ENCODE peak calls at places on chromosomes 3 and 15, in seven cellular contexts. P, S, T, B, O, H and X are unnamed samples.
A peak's percentile ranks its signal among the peaks of the same experiment; 100 is the strongest.

GRCh38 chr15:70569718-70570231 is 193.6 kb downstream of the UACA start:
- ATAC-seq in P (peak; percentile 29), S (no peak), T (peak; percentile 68), B (no peak), O (peak; percentile 81), H (no peak), X (no peak)

GRCh38 chr3:69300296-69300695 is 85.6 kb downstream of the FRMD4B start:
- ATAC-seq in P (no peak), S (no peak), T (no peak), B (no peak), O (no peak), H (no peak), X (no peak)

GRCh38 chr15:23690450-23690852 is 3.3 kb upstream of the NDN start:
- ATAC-seq in P (peak; percentile 84), S (peak; percentile 83), T (no peak), B (peak; percentile 70), O (no peak), H (peak; percentile 49), X (peak; percentile 88)

GRCh38 chr3:50666801-50667200 is 7.9 kb upstream of the DOCK3 start:
- ATAC-seq in P (no peak), S (no peak), T (no peak), B (no peak), O (no peak), H (no peak), X (no peak)

GRCh38 chr15:44101944-44102343 is 93.1 kb downstream of the FRMD5 start:
- ATAC-seq in P (no peak), S (no peak), T (no peak), B (peak; percentile 40), O (peak; percentile 43), H (no peak), X (no peak)

GRCh38 chr3:69462022-69462825 is 76.3 kb upstream of the FRMD4B start:
- ATAC-seq in P (no peak), S (no peak), T (no peak), B (peak; percentile 57), O (no peak), H (no peak), X (no peak)

GRCh38 chr15:91067026-91067425 is 33.0 kb upstream of the SV2B start:
- ATAC-seq in P (no peak), S (no peak), T (peak; percentile 43), B (no peak), O (no peak), H (no peak), X (no peak)

GRCh38 chr3:11290743-11291680 is 18.8 kb downstream of the ATG7 start:
- ATAC-seq in P (no peak), S (no peak), T (no peak), B (no peak), O (no peak), H (peak; percentile 69), X (no peak)

GRCh38 chr3:143157957-143158548 is 38.5 kb downstream of the CHST2 start:
- ATAC-seq in P (no peak), S (no peak), T (no peak), B (no peak), O (no peak), H (peak; percentile 44), X (no peak)

GRCh38 chr3:129461022-129461421 is 21.0 kb downstream of the IFT122 start:
- ATAC-seq in P (no peak), S (no peak), T (no peak), B (no peak), O (no peak), H (no peak), X (no peak)

GRCh38 chr3:150739877-150740645 is 22.9 kb downstream of the SIAH2 start:
- ATAC-seq in P (no peak), S (no peak), T (no peak), B (no peak), O (no peak), H (peak; percentile 31), X (no peak)

GRCh38 chr3:63940389-63940757 is 28.2 kb upstream of the SCAANT1 start:
- ATAC-seq in P (no peak), S (no peak), T (no peak), B (no peak), O (no peak), H (no peak), X (no peak)

GRCh38 chr15:49918106-49918505 is 200.9 kb downstream of the ATP8B4 start:
- ATAC-seq in P (no peak), S (no peak), T (no peak), B (no peak), O (no peak), H (no peak), X (no peak)

GRCh38 chr3:15623535-15624450 is 22.2 kb downstream of the BTD start:
- ATAC-seq in P (no peak), S (no peak), T (no peak), B (no peak), O (no peak), H (no peak), X (no peak)

GRCh38 chr15:64877435-64877834 is 34.3 kb upstream of the ANKDD1A start:
- ATAC-seq in P (peak; percentile 59), S (peak; percentile 90), T (peak; percentile 27), B (peak; percentile 75), O (peak; percentile 60), H (peak; percentile 52), X (peak; percentile 64)

GRCh38 chr15:100339999-100340398 is 1.8 kb downstream of the ADAMTS17 start:
- ATAC-seq in P (no peak), S (no peak), T (no peak), B (no peak), O (no peak), H (no peak), X (no peak)

GRCh38 chr3:172201990-172202318 is 162.6 kb downstream of the FNDC3B start:
- ATAC-seq in P (peak; percentile 5), S (peak; percentile 54), T (no peak), B (no peak), O (no peak), H (peak; percentile 12), X (peak; percentile 48)

GRCh38 chr3:156673732-156674045 is 701 bp upstream of the TIPARP start:
- ATAC-seq in P (no peak), S (no peak), T (peak; percentile 16), B (no peak), O (no peak), H (no peak), X (no peak)

GRCh38 chr3:156675744-156676466 is 1.5 kb downstream of the TIPARP start:
- ATAC-seq in P (no peak), S (no peak), T (peak; percentile 7), B (no peak), O (no peak), H (no peak), X (no peak)

GRCh38 chr3:156676467-156677119 is 2.2 kb downstream of the TIPARP start:
- ATAC-seq in P (no peak), S (no peak), T (no peak), B (no peak), O (no peak), H (no peak), X (no peak)

GRCh38 chr3:156674911-156675743 is 737 bp downstream of the TIPARP start:
- ATAC-seq in P (no peak), S (peak; percentile 5), T (peak; percentile 44), B (peak; percentile 50), O (peak; percentile 37), H (peak; percentile 61), X (peak; percentile 17)

DNA sequence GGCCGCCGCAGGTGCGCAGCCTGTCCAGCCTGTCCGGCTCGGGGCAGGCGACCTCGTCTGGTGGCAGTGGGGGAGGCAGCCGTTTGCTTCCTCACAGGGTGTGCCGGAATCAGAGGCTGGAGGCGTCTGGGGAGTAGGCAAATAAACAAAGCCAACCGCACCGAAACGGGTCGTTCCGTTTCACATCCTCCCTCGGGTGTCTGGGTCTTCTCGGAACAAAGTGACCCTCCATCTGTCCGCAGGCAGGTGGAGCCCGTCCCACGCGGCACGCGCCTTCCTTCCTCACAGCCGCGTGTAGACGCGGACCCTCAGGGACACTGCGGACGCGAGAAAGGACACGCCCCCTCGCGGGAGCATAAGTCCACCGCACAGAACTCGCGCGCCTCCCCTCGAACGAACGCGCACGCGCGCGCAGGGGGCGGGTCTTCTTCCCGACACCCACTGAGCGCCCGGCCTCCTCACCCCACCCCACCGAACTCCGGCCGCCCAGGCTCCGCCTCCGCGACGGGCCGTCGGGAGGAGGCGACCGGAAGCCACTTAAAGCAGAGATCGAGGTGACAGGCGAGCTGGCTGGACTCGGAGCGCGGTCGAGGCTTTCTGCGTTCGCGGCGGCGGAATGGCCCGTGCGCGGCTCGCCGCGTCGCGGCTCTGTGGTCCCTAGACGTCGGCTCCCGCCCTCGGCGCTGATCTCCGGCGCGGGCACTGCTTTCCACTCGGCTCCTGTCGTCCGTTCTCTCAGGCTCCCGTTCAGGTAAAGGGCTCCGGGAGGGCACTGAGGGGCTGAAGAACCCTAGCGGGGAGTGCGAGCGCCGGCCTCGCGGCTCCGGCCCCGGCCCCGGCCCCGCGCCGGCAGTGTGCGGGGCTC is at the start of gene TIPARP:
- ATAC-seq in P (peak; percentile 92), S (peak; percentile 93), T (peak; percentile 84), B (peak; percentile 99), O (peak; percentile 86), H (peak; percentile 90), X (peak; percentile 95)
- TF ChIP-seq POLR2A in P (peak; percentile 81), S (peak; percentile 99), T (peak; percentile 98), B (peak; percentile 99), O (peak; percentile 97), H (peak; percentile 93), X (peak; percentile 98)

GRCh38 chr3:47610572-47610971 is 31.9 kb upstream of the CSPG5 start:
- ATAC-seq in P (peak; percentile 25), S (no peak), T (no peak), B (no peak), O (no peak), H (no peak), X (no peak)
- TF ChIP-seq CTCF in P (no peak), S (no peak), T (no peak), B (no peak), O (no peak), H (no peak), X (no peak)

DNA sequence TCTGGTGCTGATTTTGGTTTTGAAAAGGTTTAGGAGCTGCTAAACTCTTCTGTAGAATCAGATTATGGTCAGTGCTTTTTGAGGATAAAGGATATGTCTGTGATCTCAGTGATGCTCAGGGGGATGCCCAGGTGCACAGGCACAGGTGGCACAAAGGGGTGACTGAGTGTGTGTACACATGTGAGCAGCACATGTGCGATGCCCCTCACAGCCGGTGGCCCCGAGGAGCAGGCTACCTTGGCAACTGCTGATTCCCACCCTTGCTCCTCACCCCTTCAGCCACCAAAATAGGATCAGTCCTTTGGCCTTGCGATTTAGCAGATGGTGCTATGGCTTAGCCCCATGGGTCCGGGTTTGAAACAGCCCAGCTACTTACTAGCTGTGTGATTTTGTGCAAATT is 51.1 kb downstream of the POMGNT2 start:
- ATAC-seq in P (no peak), S (no peak), T (no peak), B (peak; percentile 58), O (no peak), H (no peak), X (no peak)
- TF ChIP-seq POLR2A in P (no peak), S (no peak), T (no peak), B (no peak), O (no peak), H (no peak), X (no peak)

DNA sequence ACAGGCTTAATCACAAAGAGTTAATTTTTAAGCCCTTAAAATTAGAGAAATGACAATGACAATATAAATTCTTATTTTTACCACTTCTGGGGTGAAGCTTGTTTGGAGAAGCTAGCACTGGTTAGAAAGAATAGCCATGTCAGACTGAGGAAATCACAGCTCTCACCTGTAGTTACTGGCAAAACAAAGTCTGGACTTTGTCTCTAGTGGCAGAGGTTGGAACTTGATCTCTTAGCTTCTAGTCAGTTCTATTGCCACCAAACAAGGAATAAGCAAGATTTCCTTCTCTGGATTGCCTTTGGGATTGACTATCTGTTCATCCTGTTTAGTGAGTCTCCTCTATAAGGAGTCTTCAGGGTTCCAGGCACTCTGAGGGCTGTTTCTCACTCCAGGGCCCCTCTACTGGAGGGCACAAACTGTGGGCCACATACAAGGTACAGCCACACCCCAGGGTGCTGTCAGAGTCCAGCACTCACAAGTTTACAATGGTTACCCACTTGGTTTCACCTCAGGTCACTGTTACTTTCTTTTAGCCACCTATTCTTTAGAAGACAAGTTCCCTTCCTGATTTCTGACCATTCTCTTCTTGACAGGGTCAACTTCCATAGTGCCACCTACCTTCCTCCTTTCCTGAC is 426.6 kb upstream of the THBS1 start:
- ATAC-seq in P (no peak), S (no peak), T (no peak), B (no peak), O (peak; percentile 67), H (peak; percentile 32), X (peak; percentile 21)
- TF ChIP-seq CTCF in P (no peak), S (no peak), T (no peak), B (no peak), O (no peak), H (no peak), X (peak; percentile 59)